ENCODE peak calls at places on chromosomes 1 and 21, in four cellular contexts. P is ovary, B is posterior vena cava, Y is M059J. S is an unnamed sample.

GRCh38 chr1:29355375-29355774 is 119.1 kb downstream of the PTPRU start:
- DNase-seq in B (no peak), Y (no peak), P (no peak), S (no peak)

GRCh38 chr1:116708255-116708900 is 40.8 kb upstream of the IGSF3 start:
- DNase-seq in B (no peak), Y (peak; percentile 62), P (no peak), S (no peak)

GRCh38 chr1:244087611-244088010 is 36.5 kb downstream of the ZBTB18 start:
- DNase-seq in P (no peak), Y (no peak), B (no peak), S (no peak)

GRCh38 chr1:56156937-56157336 is 422.4 kb downstream of the PLPP3 start:
- DNase-seq in P (no peak), B (no peak), Y (no peak), S (no peak)

GRCh38 chr1:98179159-98179558 is 258.3 kb upstream of the DPYD start:
- DNase-seq in B (no peak), P (no peak), Y (no peak), S (no peak)

GRCh38 chr1:93770640-93771039 is 89.0 kb upstream of the BCAR3 start:
- DNase-seq in B (no peak), Y (no peak), P (no peak), S (no peak)

GRCh38 chr21:29095203-29095602 is 21.8 kb upstream of the CCT8 start:
- DNase-seq in B (no peak), Y (no peak), P (no peak), S (no peak)

GRCh38 chr1:201781447-201781846 is 47.5 kb upstream of the IPO9 start:
- DNase-seq in P (no peak), Y (peak; percentile 54), B (no peak), S (no peak)

GRCh38 chr21:38820471-38821239 is 14.9 kb downstream of the ETS2 start:
- DNase-seq in Y (no peak), B (no peak), P (no peak), S (peak; percentile 87)

S was measured in upper lobe of right lung.